ENCODE peak calls at places on chromosomes 5 and 9, in six cellular contexts. One of them, this sample, is unnamed.
A peak's percentile ranks its signal among the peaks of the same experiment; 100 is the strongest.

GRCh38 chr9:95060916-95061315 is 256.6 kb downstream of the FANCC start:
- DNase-seq in ELR: no peak
- DNase-seq in C1 segment of cervical spinal cord: no peak
- DNase-seq in activated T-cell treated with anti-CD3 and anti-CD28 coated beads, Interleukin-2, amount 50 U/mL, for 48 hours: no peak
- DNase-seq in lung microvascular endothelial cell: no peak
- DNase-seq in HTR-8/SVneo: no peak
- DNase-seq in this sample: no peak

GRCh38 chr9:32698706-32699277 is 63.3 kb upstream of the TAF1L start:
- DNase-seq in ELR: no peak
- DNase-seq in activated T-cell treated with anti-CD3 and anti-CD28 coated beads, Interleukin-2, amount 50 U/mL, for 48 hours: no peak
- DNase-seq in HTR-8/SVneo: no peak
- DNase-seq in C1 segment of cervical spinal cord: no peak
- DNase-seq in lung microvascular endothelial cell: no peak
- DNase-seq in this sample: peak; percentile 52

GRCh38 chr9:78549711-78550110 is 252.8 kb downstream of the PSAT1 start:
- DNase-seq in lung microvascular endothelial cell: no peak
- DNase-seq in ELR: no peak
- DNase-seq in C1 segment of cervical spinal cord: no peak
- DNase-seq in activated T-cell treated with anti-CD3 and anti-CD28 coated beads, Interleukin-2, amount 50 U/mL, for 48 hours: no peak
- DNase-seq in HTR-8/SVneo: no peak
- DNase-seq in this sample: no peak

GRCh38 chr5:8845316-8845715 is 700.6 kb downstream of the SEMA5A start:
- DNase-seq in ELR: peak; percentile 85
- DNase-seq in C1 segment of cervical spinal cord: no peak
- DNase-seq in activated T-cell treated with anti-CD3 and anti-CD28 coated beads, Interleukin-2, amount 50 U/mL, for 48 hours: no peak
- DNase-seq in lung microvascular endothelial cell: peak; percentile 56
- DNase-seq in HTR-8/SVneo: no peak
- DNase-seq in this sample: peak; percentile 21

GRCh38 chr5:124477002-124477546 is 269.4 kb downstream of the ZNF608 start:
- DNase-seq in HTR-8/SVneo: no peak
- DNase-seq in C1 segment of cervical spinal cord: no peak
- DNase-seq in activated T-cell treated with anti-CD3 and anti-CD28 coated beads, Interleukin-2, amount 50 U/mL, for 48 hours: no peak
- DNase-seq in lung microvascular endothelial cell: no peak
- DNase-seq in ELR: no peak
- DNase-seq in this sample: no peak

GRCh38 chr5:171770153-171770552 is 15.5 kb upstream of the SMIM23 start:
- DNase-seq in lung microvascular endothelial cell: no peak
- DNase-seq in HTR-8/SVneo: no peak
- DNase-seq in C1 segment of cervical spinal cord: no peak
- DNase-seq in ELR: no peak
- DNase-seq in activated T-cell treated with anti-CD3 and anti-CD28 coated beads, Interleukin-2, amount 50 U/mL, for 48 hours: no peak
- DNase-seq in this sample: no peak

GRCh38 chr5:42943931-42944631 is 96.0 kb downstream of the ANXA2R start:
- DNase-seq in HTR-8/SVneo: no peak
- DNase-seq in lung microvascular endothelial cell: peak; percentile 11
- DNase-seq in activated T-cell treated with anti-CD3 and anti-CD28 coated beads, Interleukin-2, amount 50 U/mL, for 48 hours: no peak
- DNase-seq in ELR: no peak
- DNase-seq in C1 segment of cervical spinal cord: no peak
- DNase-seq in this sample: no peak

GRCh38 chr5:137718611-137719010 is 17.3 kb downstream of the KLHL3 start:
- DNase-seq in C1 segment of cervical spinal cord: peak; percentile 88
- DNase-seq in HTR-8/SVneo: no peak
- DNase-seq in activated T-cell treated with anti-CD3 and anti-CD28 coated beads, Interleukin-2, amount 50 U/mL, for 48 hours: no peak
- DNase-seq in ELR: no peak
- DNase-seq in lung microvascular endothelial cell: no peak
- DNase-seq in this sample: no peak

GRCh38 chr9:134534661-134535080 is 106.9 kb upstream of the COL5A1 start:
- DNase-seq in HTR-8/SVneo: no peak
- DNase-seq in lung microvascular endothelial cell: no peak
- DNase-seq in C1 segment of cervical spinal cord: no peak
- DNase-seq in ELR: peak; percentile 20
- DNase-seq in activated T-cell treated with anti-CD3 and anti-CD28 coated beads, Interleukin-2, amount 50 U/mL, for 48 hours: no peak
- DNase-seq in this sample: no peak

GRCh38 chr5:172600571-172600970 is 40.5 kb upstream of the NEURL1B start:
- DNase-seq in ELR: no peak
- DNase-seq in lung microvascular endothelial cell: no peak
- DNase-seq in C1 segment of cervical spinal cord: no peak
- DNase-seq in activated T-cell treated with anti-CD3 and anti-CD28 coated beads, Interleukin-2, amount 50 U/mL, for 48 hours: no peak
- DNase-seq in HTR-8/SVneo: no peak
- DNase-seq in this sample: no peak

GRCh38 chr9:134178781-134179551 is 14.6 kb upstream of the RNU6ATAC start:
- DNase-seq in lung microvascular endothelial cell: no peak
- DNase-seq in activated T-cell treated with anti-CD3 and anti-CD28 coated beads, Interleukin-2, amount 50 U/mL, for 48 hours: no peak
- DNase-seq in C1 segment of cervical spinal cord: no peak
- DNase-seq in HTR-8/SVneo: no peak
- DNase-seq in ELR: no peak
- DNase-seq in this sample: no peak

GRCh38 chr9:96009223-96009602 is 133.7 kb downstream of the ERCC6L2 start:
- DNase-seq in lung microvascular endothelial cell: no peak
- DNase-seq in activated T-cell treated with anti-CD3 and anti-CD28 coated beads, Interleukin-2, amount 50 U/mL, for 48 hours: no peak
- DNase-seq in HTR-8/SVneo: no peak
- DNase-seq in C1 segment of cervical spinal cord: no peak
- DNase-seq in ELR: no peak
- DNase-seq in this sample: no peak

GRCh38 chr5:111469905-111470304 is 42.4 kb downstream of the STARD4 start:
- DNase-seq in C1 segment of cervical spinal cord: no peak
- DNase-seq in lung microvascular endothelial cell: no peak
- DNase-seq in activated T-cell treated with anti-CD3 and anti-CD28 coated beads, Interleukin-2, amount 50 U/mL, for 48 hours: no peak
- DNase-seq in HTR-8/SVneo: no peak
- DNase-seq in ELR: no peak
- DNase-seq in this sample: no peak

GRCh38 chr5:122781465-122781864 is 6.6 kb downstream of the SNX2 start:
- DNase-seq in HTR-8/SVneo: no peak
- DNase-seq in C1 segment of cervical spinal cord: no peak
- DNase-seq in ELR: no peak
- DNase-seq in activated T-cell treated with anti-CD3 and anti-CD28 coated beads, Interleukin-2, amount 50 U/mL, for 48 hours: no peak
- DNase-seq in lung microvascular endothelial cell: no peak
- DNase-seq in this sample: no peak

This sample was measured in epithelial cell of esophagus.